ENCODE peak calls at places on chromosome 10, in seven cellular contexts. One of them, this sample, is unnamed.
A peak's percentile ranks its signal among the peaks of the same experiment; 100 is the strongest.

GRCh38 chr10:112711366-112711765 is 238.7 kb upstream of the TCF7L2 start:
- DNase-seq in tibial artery: no peak
- DNase-seq in fibroblast of lung: peak; percentile 72
- DNase-seq in lung: no peak
- DNase-seq in transverse colon: no peak
- DNase-seq in PC-3: peak; percentile 88
- DNase-seq in substantia nigra: no peak
- DNase-seq in this sample: no peak

GRCh38 chr10:83553366-83553765 is 585.9 kb upstream of the GHITM start:
- DNase-seq in transverse colon: no peak
- DNase-seq in tibial artery: no peak
- DNase-seq in fibroblast of lung: peak; percentile 81
- DNase-seq in PC-3: no peak
- DNase-seq in lung: no peak
- DNase-seq in substantia nigra: no peak
- DNase-seq in this sample: no peak

GRCh38 chr10:110893559-110894179 is 21.9 kb downstream of the PDCD4 start:
- DNase-seq in tibial artery: no peak
- DNase-seq in substantia nigra: no peak
- DNase-seq in lung: no peak
- DNase-seq in fibroblast of lung: peak; percentile 33
- DNase-seq in PC-3: peak; percentile 74
- DNase-seq in transverse colon: no peak
- DNase-seq in this sample: no peak

GRCh38 chr10:75234683-75235374 is 928 bp downstream of the COMTD1 start:
- DNase-seq in substantia nigra: no peak
- DNase-seq in PC-3: peak; percentile 35
- DNase-seq in fibroblast of lung: no peak
- DNase-seq in lung: no peak
- DNase-seq in transverse colon: peak; percentile 69
- DNase-seq in tibial artery: no peak
- DNase-seq in this sample: no peak

GRCh38 chr10:44627591-44628354 is 242.9 kb upstream of the CXCL12 start:
- DNase-seq in transverse colon: no peak
- DNase-seq in PC-3: peak; percentile 82
- DNase-seq in substantia nigra: no peak
- DNase-seq in lung: no peak
- DNase-seq in fibroblast of lung: peak; percentile 75
- DNase-seq in tibial artery: no peak
- DNase-seq in this sample: no peak

GRCh38 chr10:92064506-92064905 is 140.9 kb downstream of the BTAF1 start:
- DNase-seq in substantia nigra: no peak
- DNase-seq in tibial artery: no peak
- DNase-seq in lung: no peak
- DNase-seq in PC-3: no peak
- DNase-seq in transverse colon: no peak
- DNase-seq in fibroblast of lung: peak; percentile 35
- DNase-seq in this sample: no peak

GRCh38 chr10:47340613-47341170 is 7.5 kb upstream of the RBP3 start:
- DNase-seq in transverse colon: peak; percentile 82
- DNase-seq in substantia nigra: no peak
- DNase-seq in lung: peak; percentile 62
- DNase-seq in tibial artery: no peak
- DNase-seq in fibroblast of lung: peak; percentile 19
- DNase-seq in PC-3: peak; percentile 67
- DNase-seq in this sample: no peak

GRCh38 chr10:32149257-32149955 is 93.2 kb upstream of the KIF5B start:
- DNase-seq in transverse colon: peak; percentile 35
- DNase-seq in substantia nigra: no peak
- DNase-seq in PC-3: peak; percentile 15
- DNase-seq in fibroblast of lung: peak; percentile 95
- DNase-seq in tibial artery: peak; percentile 84
- DNase-seq in lung: peak; percentile 40
- DNase-seq in this sample: peak; percentile 73

GRCh38 chr10:61943699-61944444 is 42.4 kb downstream of the ARID5B start:
- DNase-seq in PC-3: peak; percentile 99
- DNase-seq in tibial artery: no peak
- DNase-seq in fibroblast of lung: peak; percentile 77
- DNase-seq in transverse colon: no peak
- DNase-seq in lung: no peak
- DNase-seq in substantia nigra: no peak
- DNase-seq in this sample: peak; percentile 39

GRCh38 chr10:344582-345200 is 209.4 kb downstream of the ZMYND11 start:
- DNase-seq in PC-3: no peak
- DNase-seq in fibroblast of lung: no peak
- DNase-seq in transverse colon: no peak
- DNase-seq in substantia nigra: no peak
- DNase-seq in lung: no peak
- DNase-seq in tibial artery: no peak
- DNase-seq in this sample: no peak

GRCh38 chr10:48551796-48552591 is 52.9 kb downstream of the ARHGAP22 start:
- DNase-seq in lung: no peak
- DNase-seq in transverse colon: no peak
- DNase-seq in PC-3: peak; percentile 81
- DNase-seq in tibial artery: peak; percentile 30
- DNase-seq in fibroblast of lung: peak; percentile 34
- DNase-seq in substantia nigra: peak; percentile 45
- DNase-seq in this sample: no peak

GRCh38 chr10:60572511-60573194 is 183.0 kb upstream of the ANK3 start:
- DNase-seq in fibroblast of lung: peak; percentile 85
- DNase-seq in transverse colon: peak; percentile 39
- DNase-seq in PC-3: peak; percentile 95
- DNase-seq in substantia nigra: no peak
- DNase-seq in tibial artery: no peak
- DNase-seq in lung: no peak
- DNase-seq in this sample: no peak

GRCh38 chr10:15320522-15321203 is 50.4 kb downstream of the FAM171A1 start:
- DNase-seq in transverse colon: no peak
- DNase-seq in fibroblast of lung: no peak
- DNase-seq in tibial artery: no peak
- DNase-seq in lung: no peak
- DNase-seq in substantia nigra: no peak
- DNase-seq in PC-3: no peak
- DNase-seq in this sample: no peak

GRCh38 chr10:2144584-2144983 is 407.3 kb upstream of the ADARB2 start:
- DNase-seq in lung: no peak
- DNase-seq in substantia nigra: no peak
- DNase-seq in transverse colon: no peak
- DNase-seq in tibial artery: no peak
- DNase-seq in fibroblast of lung: no peak
- DNase-seq in PC-3: no peak
- DNase-seq in this sample: no peak

GRCh38 chr10:8401531-8401930 is 347.0 kb downstream of the GATA3 start:
- DNase-seq in transverse colon: no peak
- DNase-seq in substantia nigra: no peak
- DNase-seq in PC-3: no peak
- DNase-seq in tibial artery: no peak
- DNase-seq in lung: no peak
- DNase-seq in fibroblast of lung: no peak
- DNase-seq in this sample: no peak

GRCh38 chr10:17287151-17287550 is 59.1 kb downstream of the VIM start:
- DNase-seq in PC-3: no peak
- DNase-seq in tibial artery: no peak
- DNase-seq in fibroblast of lung: no peak
- DNase-seq in substantia nigra: no peak
- DNase-seq in transverse colon: no peak
- DNase-seq in lung: no peak
- DNase-seq in this sample: no peak

GRCh38 chr10:122328676-122329075 is 45.8 kb upstream of the PLEKHA1 start:
- DNase-seq in lung: no peak
- DNase-seq in substantia nigra: no peak
- DNase-seq in transverse colon: no peak
- DNase-seq in PC-3: no peak
- DNase-seq in fibroblast of lung: no peak
- DNase-seq in tibial artery: no peak
- DNase-seq in this sample: no peak

GRCh38 chr10:1163204-1163660 is 107.0 kb downstream of the WDR37 start:
- DNase-seq in PC-3: no peak
- DNase-seq in tibial artery: no peak
- DNase-seq in lung: no peak
- DNase-seq in substantia nigra: no peak
- DNase-seq in fibroblast of lung: no peak
- DNase-seq in transverse colon: no peak
- DNase-seq in this sample: no peak

DNA sequence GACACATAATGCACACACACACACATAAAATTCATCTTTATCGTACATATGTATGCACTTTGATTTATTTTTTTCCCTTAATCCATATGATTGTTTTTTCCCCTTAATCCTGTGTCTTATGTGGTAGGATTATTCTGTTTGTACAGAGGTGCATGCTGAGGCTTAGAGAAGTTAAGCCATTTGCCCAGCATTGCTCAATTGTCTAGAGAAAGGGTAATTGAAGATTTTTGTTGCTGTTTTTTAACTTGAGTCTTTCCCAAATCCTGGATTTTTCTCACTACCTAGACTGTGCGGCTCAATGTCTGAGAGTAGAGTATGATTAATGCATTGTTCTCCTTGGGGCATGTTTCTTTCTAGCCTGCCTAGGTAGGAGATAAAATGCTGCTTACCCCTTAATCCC is 35.0 kb downstream of the WBP1L start:
- DNase-seq in tibial artery: no peak
- DNase-seq in fibroblast of lung: no peak
- DNase-seq in transverse colon: no peak
- DNase-seq in PC-3: no peak
- DNase-seq in lung: no peak
- DNase-seq in substantia nigra: no peak
- DNase-seq in this sample: no peak
- H3K27ac ChIP-seq in tibial artery: peak overlapping the region; percentile 83
- H3K27ac ChIP-seq in fibroblast of lung: no peak overlapping the region
- H3K27ac ChIP-seq in transverse colon: peak overlapping the region; percentile 90
- H3K27ac ChIP-seq in PC-3: no peak overlapping the region
- H3K27ac ChIP-seq in lung: no peak overlapping the region
- H3K27ac ChIP-seq in substantia nigra: no peak overlapping the region
- H3K27ac ChIP-seq in this sample: no peak overlapping the region

GRCh38 chr10:97180986-97181385 is 4.8 kb downstream of the SLIT1 start:
- DNase-seq in transverse colon: no peak
- DNase-seq in fibroblast of lung: no peak
- DNase-seq in PC-3: no peak
- DNase-seq in tibial artery: no peak
- DNase-seq in substantia nigra: no peak
- DNase-seq in lung: no peak
- DNase-seq in this sample: no peak
- H3K27ac ChIP-seq in transverse colon: no peak overlapping the region
- H3K27ac ChIP-seq in fibroblast of lung: no peak overlapping the region
- H3K27ac ChIP-seq in PC-3: no peak overlapping the region
- H3K27ac ChIP-seq in tibial artery: no peak overlapping the region
- H3K27ac ChIP-seq in substantia nigra: no peak overlapping the region
- H3K27ac ChIP-seq in lung: no peak overlapping the region
- H3K27ac ChIP-seq in this sample: no peak overlapping the region

DNA sequence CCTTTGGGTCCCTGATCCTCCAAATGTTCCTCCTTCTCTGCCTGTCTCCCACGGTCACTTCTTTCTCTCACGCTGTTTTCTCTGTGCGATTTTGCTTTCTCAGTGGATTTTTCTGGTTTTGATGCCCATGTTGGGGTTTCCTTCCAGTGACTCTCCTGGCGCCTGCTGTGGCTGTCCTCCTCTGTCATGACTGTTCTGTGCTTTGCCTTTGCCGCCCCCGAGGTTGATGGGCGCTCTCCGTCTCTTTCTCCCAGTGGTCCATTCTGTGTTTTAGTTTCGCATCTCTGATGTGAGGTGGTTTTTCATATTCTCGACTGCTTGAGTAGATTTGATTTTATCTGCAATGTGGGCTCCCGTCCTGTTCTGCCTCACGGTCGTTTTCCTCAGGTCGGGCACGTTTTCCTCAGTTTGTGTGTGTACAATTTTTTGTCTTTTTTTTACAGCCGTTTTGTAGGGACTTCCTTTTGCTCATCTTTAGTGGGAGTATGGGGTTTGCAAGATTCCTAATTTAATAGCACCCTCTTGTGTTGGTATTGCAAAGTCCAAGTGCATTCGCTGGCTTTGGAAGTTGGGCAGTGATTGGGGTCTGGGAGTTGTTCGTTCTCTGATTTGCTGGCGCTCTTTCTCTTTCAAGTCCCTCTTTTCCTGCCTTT is 100.0 kb downstream of the INPP5A start:
- DNase-seq in fibroblast of lung: peak; percentile 56
- DNase-seq in transverse colon: no peak
- DNase-seq in PC-3: peak; percentile 76
- DNase-seq in lung: no peak
- DNase-seq in tibial artery: no peak
- DNase-seq in substantia nigra: peak; percentile 25
- DNase-seq in this sample: peak; percentile 8
- H3K27ac ChIP-seq in fibroblast of lung: no peak overlapping the region
- H3K27ac ChIP-seq in transverse colon: peak overlapping the region; percentile 35
- H3K27ac ChIP-seq in PC-3: no peak overlapping the region
- H3K27ac ChIP-seq in lung: no peak overlapping the region
- H3K27ac ChIP-seq in tibial artery: peak overlapping the region; percentile 41
- H3K27ac ChIP-seq in substantia nigra: peak overlapping the region; percentile 77
- H3K27ac ChIP-seq in this sample: no peak overlapping the region

DNA sequence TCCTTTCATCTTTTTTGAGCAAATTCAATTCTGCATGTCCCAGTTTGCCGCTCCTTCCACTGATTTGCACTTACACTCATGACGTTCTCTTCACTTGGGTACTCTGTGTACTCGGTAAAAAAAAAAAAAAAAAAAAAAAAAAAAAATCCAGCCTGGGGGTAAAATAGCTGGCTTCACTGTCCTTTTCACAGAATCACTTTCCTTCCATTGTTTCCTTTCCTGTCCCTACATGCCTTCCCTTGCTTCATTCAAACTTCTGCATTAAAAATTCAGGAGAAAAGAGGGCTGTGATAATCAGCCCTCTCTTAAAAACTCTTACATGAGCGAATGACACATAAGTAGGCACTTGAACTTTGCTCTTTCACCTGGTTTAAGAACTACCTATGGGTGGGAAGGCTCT is 8.7 kb downstream of the ANKRD1 start:
- DNase-seq in substantia nigra: no peak
- DNase-seq in tibial artery: no peak
- DNase-seq in lung: no peak
- DNase-seq in PC-3: no peak
- DNase-seq in transverse colon: no peak
- DNase-seq in fibroblast of lung: no peak
- DNase-seq in this sample: no peak
- H3K27ac ChIP-seq in substantia nigra: no peak overlapping the region
- H3K27ac ChIP-seq in tibial artery: no peak overlapping the region
- H3K27ac ChIP-seq in lung: peak overlapping the region; percentile 21
- H3K27ac ChIP-seq in PC-3: no peak overlapping the region
- H3K27ac ChIP-seq in transverse colon: no peak overlapping the region
- H3K27ac ChIP-seq in fibroblast of lung: no peak overlapping the region
- H3K27ac ChIP-seq in this sample: peak overlapping the region; percentile 2

GRCh38 chr10:133277277-133277992 is 767 bp upstream of the ADAM8 start:
- DNase-seq in substantia nigra: no peak
- DNase-seq in fibroblast of lung: no peak
- DNase-seq in PC-3: no peak
- DNase-seq in lung: no peak
- DNase-seq in tibial artery: no peak
- DNase-seq in transverse colon: no peak
- DNase-seq in this sample: no peak
- H3K27ac ChIP-seq in substantia nigra: no peak overlapping the region
- H3K27ac ChIP-seq in fibroblast of lung: no peak overlapping the region
- H3K27ac ChIP-seq in PC-3: peak overlapping the region; percentile 98
- H3K27ac ChIP-seq in lung: no peak overlapping the region
- H3K27ac ChIP-seq in tibial artery: no peak overlapping the region
- H3K27ac ChIP-seq in transverse colon: peak overlapping the region; percentile 48
- H3K27ac ChIP-seq in this sample: peak overlapping the region; percentile 90